ENCODE peak calls at places on chromosomes 6 and 20, in four cellular contexts. V, U, D and O are unnamed samples.
A peak's percentile ranks its signal among the peaks of the same experiment; 100 is the strongest.

GRCh38 chr20:266604-267562 is 9.4 kb downstream of the DEFB132 start:
- DNase-seq in U (peak; percentile 63), V (peak; percentile 87), D (peak; percentile 75), O (peak; percentile 96)

GRCh38 chr20:22908944-22909343 is 126.2 kb upstream of the SSTR4 start:
- DNase-seq in D (no peak), U (no peak), V (no peak), O (no peak)

GRCh38 chr6:39961178-39961577 is 26.9 kb upstream of the MOCS1 start:
- DNase-seq in D (no peak), V (no peak), U (peak; percentile 10), O (no peak)

GRCh38 chr6:15754035-15754705 is 91.3 kb upstream of the DTNBP1 start:
- DNase-seq in U (peak; percentile 56), V (no peak), D (no peak), O (no peak)

GRCh38 chr20:3995749-3996305 is 19.5 kb downstream of the RNF24 start:
- DNase-seq in U (no peak), V (no peak), D (no peak), O (no peak)

GRCh38 chr6:32254761-32255211 is 30.9 kb upstream of the NOTCH4 start:
- DNase-seq in D (no peak), U (no peak), V (no peak), O (no peak)

GRCh38 chr6:169722362-169723199 is 1.7 kb downstream of the PHF10 start:
- DNase-seq in D (peak; percentile 43), U (peak; percentile 86), V (peak; percentile 29), O (peak; percentile 73)

GRCh38 chr20:23132293-23132929 is 46.3 kb upstream of the CD93 start:
- DNase-seq in D (no peak), V (no peak), U (no peak), O (no peak)

GRCh38 chr6:8670792-8671191 is 235.4 kb upstream of the SLC35B3 start:
- DNase-seq in D (no peak), U (no peak), V (no peak), O (no peak)

GRCh38 chr6:42158011-42158410 is 15.2 kb upstream of the GUCA1A start:
- DNase-seq in D (no peak), V (no peak), U (peak; percentile 50), O (no peak)

GRCh38 chr6:296151-297122 is 4.2 kb downstream of the DUSP22 start:
- DNase-seq in D (no peak), U (no peak), V (no peak), O (peak; percentile 40)

GRCh38 chr6:156449128-156449527 is 328.1 kb upstream of the ARID1B start:
- DNase-seq in V (no peak), D (peak; percentile 60), U (no peak), O (no peak)

GRCh38 chr20:60968853-60969720 is 283.0 kb upstream of the CDH4 start:
- DNase-seq in U (no peak), D (no peak), V (no peak), O (no peak)

GRCh38 chr20:36728986-36729385 is 16.9 kb downstream of the NDRG3 start:
- DNase-seq in D (no peak), V (no peak), U (peak; percentile 48), O (peak; percentile 54)

GRCh38 chr6:25369450-25370086 is 90.4 kb downstream of the CARMIL1 start:
- DNase-seq in U (peak; percentile 54), V (no peak), D (peak; percentile 47), O (no peak)

GRCh38 chr6:45661667-45662066 is 283.9 kb upstream of the SUPT3H start:
- DNase-seq in V (no peak), U (peak; percentile 88), D (no peak), O (no peak)

GRCh38 chr6:26045046-26045938 is 41.9 kb upstream of the HFE start:
- DNase-seq in V (peak; percentile 80), U (peak; percentile 89), D (peak; percentile 91), O (peak; percentile 60)

GRCh38 chr20:20366551-20366895 is 1.4 kb upstream of the INSM1 start:
- DNase-seq in U (no peak), D (no peak), V (no peak), O (no peak)

GRCh38 chr6:30845183-30845582 is 39.1 kb upstream of the DDR1 start:
- DNase-seq in V (no peak), U (no peak), D (no peak), O (peak; percentile 83)

GRCh38 chr20:14817121-14817520 is 479.7 kb upstream of the FLRT3 start:
- DNase-seq in D (no peak), V (no peak), U (no peak), O (no peak)

GRCh38 chr6:113184736-113185135 is 672.4 kb upstream of the MARCKS start:
- DNase-seq in U (peak; percentile 28), D (no peak), V (no peak), O (no peak)

GRCh38 chr20:37986063-37986858 is 47.0 kb downstream of the TTI1 start:
- DNase-seq in U (no peak), D (no peak), V (no peak), O (no peak)

GRCh38 chr6:161242113-161242512 is 31.7 kb downstream of the AGPAT4 start:
- DNase-seq in U (no peak), D (no peak), V (no peak), O (no peak)

GRCh38 chr6:112010328-112010727 is 43.6 kb upstream of the CCN6 start:
- DNase-seq in U (no peak), V (no peak), D (no peak), O (no peak)

GRCh38 chr6:163837681-163838431 is 423.3 kb downstream of the QKI start:
- DNase-seq in U (peak; percentile 56), V (peak; percentile 55), D (no peak), O (no peak)

GRCh38 chr6:134315189-134315588 is 2.7 kb downstream of the SGK1 start:
- DNase-seq in D (no peak), U (no peak), V (no peak), O (no peak)

GRCh38 chr6:134312038-134312660 is 5.8 kb downstream of the SGK1 start:
- DNase-seq in D (no peak), U (no peak), V (no peak), O (no peak)

GRCh38 chr6:134315974-134316391 is 1.9 kb downstream of the SGK1 start:
- DNase-seq in D (no peak), U (no peak), V (no peak), O (no peak)

GRCh38 chr6:134316733-134317431 is 1.0 kb downstream of the SGK1 start:
- DNase-seq in D (no peak), U (no peak), V (no peak), O (no peak)

DNA sequence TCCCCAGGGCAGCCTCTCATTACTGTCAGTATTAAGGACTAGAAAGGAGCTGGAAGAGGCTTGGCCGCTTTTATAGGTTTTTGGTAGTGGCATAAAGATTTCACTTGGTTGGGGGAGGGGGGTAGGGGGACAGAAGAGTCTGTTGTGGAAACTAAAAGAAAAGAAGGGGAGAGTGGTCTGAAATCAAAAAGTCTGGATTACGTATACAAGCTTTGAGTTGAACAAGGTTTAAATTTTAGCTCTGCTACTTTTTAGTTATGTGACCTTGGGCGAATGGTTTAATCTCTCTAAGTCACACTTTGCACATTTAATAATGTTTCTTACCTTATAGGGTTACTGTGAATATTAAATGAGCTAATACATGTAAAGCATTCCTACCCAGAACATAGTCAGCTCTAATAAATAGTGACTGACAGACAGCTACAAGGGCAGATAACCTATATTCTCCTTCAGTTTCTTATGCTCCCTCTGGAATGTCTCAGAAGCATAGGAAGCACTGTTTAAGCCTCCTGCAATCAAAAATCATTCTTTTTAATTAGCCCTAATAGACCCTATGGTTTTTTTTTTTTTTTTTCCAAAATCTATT is 3.6 kb downstream of the SGK1 start:
- DNase-seq in U (no peak), V (no peak), D (no peak), O (no peak)
- H3K4me3 ChIP-seq in U (no peak overlapping the region), V (no peak overlapping the region), D (no peak overlapping the region), O (no peak overlapping the region)

DNA sequence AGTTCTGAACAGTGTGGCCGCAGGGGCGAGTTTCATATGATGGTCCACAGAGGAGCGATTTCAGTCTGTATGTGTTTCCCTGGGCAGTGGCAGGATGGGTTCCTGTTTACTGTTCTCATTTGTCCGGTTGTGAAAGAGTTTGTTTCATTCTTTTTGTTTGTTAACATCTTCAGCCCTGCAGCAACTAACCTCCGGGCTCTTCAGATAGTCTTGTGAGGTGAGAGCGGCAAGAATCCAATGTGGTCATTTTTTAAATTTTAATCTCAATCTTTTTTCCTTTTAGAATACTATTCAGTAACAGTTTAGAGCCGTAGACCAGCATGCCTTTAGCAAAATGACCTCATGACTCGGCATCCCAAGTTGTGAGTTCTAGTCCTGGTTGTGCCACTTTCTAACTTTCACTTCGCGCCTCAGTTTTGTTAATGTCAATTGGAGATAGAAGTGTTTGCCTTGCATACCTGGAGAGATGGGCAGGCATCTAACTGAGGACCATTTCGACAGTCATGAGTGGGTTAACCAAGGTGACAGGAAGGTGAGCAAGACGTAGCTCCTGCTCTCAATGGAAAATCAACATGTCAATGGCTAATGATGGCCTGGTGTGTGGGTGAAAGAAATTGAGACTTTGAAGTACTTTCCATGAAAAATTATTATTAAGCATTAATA is 38.5 kb upstream of the PXDC1 start:
- DNase-seq in D (no peak), V (no peak), U (no peak), O (no peak)
- H3K4me3 ChIP-seq in D (no peak overlapping the region), V (no peak overlapping the region), U (no peak overlapping the region), O (no peak overlapping the region)

DNA sequence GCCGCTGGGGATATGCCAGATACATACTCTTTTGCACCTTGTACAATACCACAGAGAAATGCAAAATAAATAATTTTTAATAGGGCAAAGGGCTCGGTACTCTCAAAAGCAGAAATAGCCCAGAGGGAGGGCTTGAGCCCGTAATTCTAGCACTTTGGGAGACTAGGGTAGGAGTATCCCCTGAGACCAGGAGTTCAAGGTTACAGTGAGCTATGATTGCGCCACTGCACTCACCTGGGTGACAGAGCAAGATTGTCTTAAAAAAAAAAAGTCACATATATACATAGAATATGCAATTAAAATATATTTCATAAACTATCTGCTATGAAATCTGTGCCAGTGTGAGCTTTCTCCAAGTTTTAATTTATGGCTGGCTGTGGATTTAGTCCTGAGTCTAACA is 818 bp upstream of the TRMT11 start:
- DNase-seq in U (no peak), D (no peak), V (no peak), O (no peak)
- H3K4me3 ChIP-seq in U (peak overlapping the region; percentile 99), D (peak overlapping the region; percentile 89), V (peak overlapping the region; percentile 72), O (peak overlapping the region; percentile 78)

GRCh38 chr6:23016701-23017100 is 447.3 kb downstream of the HDGFL1 start:
- DNase-seq in D (no peak), V (no peak), U (peak; percentile 2), O (no peak)
- H3K4me3 ChIP-seq in D (no peak overlapping the region), V (no peak overlapping the region), U (no peak overlapping the region), O (no peak overlapping the region)

GRCh38 chr6:35082046-35082732 is 59.0 kb downstream of the TCP11 start:
- DNase-seq in U (no peak), D (no peak), V (no peak), O (no peak)
- H3K4me3 ChIP-seq in U (no peak overlapping the region), D (no peak overlapping the region), V (no peak overlapping the region), O (no peak overlapping the region)

GRCh38 chr6:127966616-127967015 is 65.8 kb upstream of the THEMIS start:
- DNase-seq in U (peak; percentile 51), D (no peak), V (no peak), O (no peak)
- H3K4me3 ChIP-seq in U (no peak overlapping the region), D (no peak overlapping the region), V (no peak overlapping the region), O (no peak overlapping the region)